ENCODE peak calls at places on chromosome 7, in eight cellular contexts. P, S, J, Y, T, A, H and R are unnamed samples.

GRCh38 chr7:43756368-43757072 is 2.0 kb upstream of the BLVRA start:
- DNase-seq in P (no peak), A (no peak), S (no peak), T (no peak), J (no peak), H (no peak), Y (no peak), R (no peak)

GRCh38 chr7:121372376-121373024 is 23.6 kb downstream of the FAM3C start:
- DNase-seq in S (no peak), J (no peak), Y (no peak), A (no peak), P (no peak), T (no peak), H (no peak), R (no peak)

GRCh38 chr7:137169282-137169698 is 174.2 kb downstream of the PTN start:
- DNase-seq in S (no peak), P (peak), T (no peak), A (peak), J (peak), Y (peak), H (no peak), R (peak)

GRCh38 chr7:155962191-155962967 is 150.1 kb upstream of the SHH start:
- DNase-seq in P (no peak), T (no peak), J (no peak), H (no peak), A (no peak), S (no peak), Y (no peak), R (peak)

GRCh38 chr7:101164071-101164840 is 1.1 kb downstream of the VGF start:
- DNase-seq in T (no peak), Y (peak), H (no peak), J (peak), A (peak), P (no peak), S (no peak), R (peak)

GRCh38 chr7:43851796-43852195 is 17.5 kb downstream of the MRPS24 start:
- DNase-seq in T (no peak), H (no peak), J (no peak), S (no peak), A (no peak), Y (no peak), P (no peak), R (no peak)

GRCh38 chr7:12685550-12685949 is 1.9 kb upstream of the ARL4A start:
- DNase-seq in A (peak), P (no peak), J (peak), S (peak), Y (peak), T (peak), H (no peak), R (peak)

GRCh38 chr7:151900591-151901312 is 23.8 kb upstream of the PRKAG2 start:
- DNase-seq in J (no peak), P (no peak), A (no peak), Y (no peak), H (no peak), T (no peak), S (no peak), R (no peak)